ENCODE peak calls at places on chromosomes 5 and 9, in four cellular contexts. One of them, this sample, is unnamed.

GRCh38 chr9:133505901-133506652 is 18.7 kb downstream of the MYMK start:
- DNase-seq in epithelial cell of esophagus: no peak
- DNase-seq in brain microvascular endothelial cell: no peak
- DNase-seq in astrocyte: no peak
- DNase-seq in this sample: peak; percentile 23

GRCh38 chr5:178196413-178196812 is 7.9 kb upstream of the HNRNPAB start:
- DNase-seq in astrocyte: no peak
- DNase-seq in epithelial cell of esophagus: no peak
- DNase-seq in brain microvascular endothelial cell: no peak
- DNase-seq in this sample: no peak

GRCh38 chr5:132056610-132057497 is 3.6 kb upstream of the IL3 start:
- DNase-seq in astrocyte: no peak
- DNase-seq in epithelial cell of esophagus: no peak
- DNase-seq in brain microvascular endothelial cell: no peak
- DNase-seq in this sample: no peak

GRCh38 chr5:83488271-83488670 is 16.7 kb downstream of the VCAN start:
- DNase-seq in epithelial cell of esophagus: no peak
- DNase-seq in brain microvascular endothelial cell: no peak
- DNase-seq in astrocyte: peak; percentile 35
- DNase-seq in this sample: no peak

GRCh38 chr9:135087899-135088347 is 455 bp downstream of the OLFM1 start:
- DNase-seq in epithelial cell of esophagus: no peak
- DNase-seq in astrocyte: no peak
- DNase-seq in brain microvascular endothelial cell: no peak
- DNase-seq in this sample: no peak

GRCh38 chr5:425714-426113 is 17.3 kb upstream of the EXOC3 start:
- DNase-seq in brain microvascular endothelial cell: no peak
- DNase-seq in epithelial cell of esophagus: no peak
- DNase-seq in astrocyte: no peak
- DNase-seq in this sample: no peak

GRCh38 chr9:37621299-37621934 is 29.0 kb upstream of the TOMM5 start:
- DNase-seq in epithelial cell of esophagus: no peak
- DNase-seq in astrocyte: no peak
- DNase-seq in brain microvascular endothelial cell: no peak
- DNase-seq in this sample: no peak

GRCh38 chr9:137070906-137071275 is 534 bp upstream of the SAPCD2 start:
- DNase-seq in brain microvascular endothelial cell: no peak
- DNase-seq in astrocyte: no peak
- DNase-seq in epithelial cell of esophagus: no peak
- DNase-seq in this sample: no peak

GRCh38 chr9:89952401-89952800 is 347.6 kb downstream of the GADD45G start:
- DNase-seq in astrocyte: peak; percentile 83
- DNase-seq in brain microvascular endothelial cell: peak; percentile 1
- DNase-seq in epithelial cell of esophagus: peak; percentile 54
- DNase-seq in this sample: no peak

GRCh38 chr9:135822383-135822755 is 85.0 kb downstream of the CAMSAP1 start:
- DNase-seq in astrocyte: no peak
- DNase-seq in brain microvascular endothelial cell: no peak
- DNase-seq in epithelial cell of esophagus: no peak
- DNase-seq in this sample: no peak

GRCh38 chr5:102561894-102562760 is 63.3 kb upstream of the SLCO6A1 start:
- DNase-seq in brain microvascular endothelial cell: peak; percentile 25
- DNase-seq in epithelial cell of esophagus: peak; percentile 35
- DNase-seq in astrocyte: no peak
- DNase-seq in this sample: no peak

GRCh38 chr5:98333921-98334320 is 439.5 kb upstream of the RGMB start:
- DNase-seq in brain microvascular endothelial cell: no peak
- DNase-seq in astrocyte: no peak
- DNase-seq in epithelial cell of esophagus: peak; percentile 42
- DNase-seq in this sample: no peak

GRCh38 chr5:24272735-24273134 is 372.0 kb downstream of the CDH10 start:
- DNase-seq in astrocyte: no peak
- DNase-seq in epithelial cell of esophagus: no peak
- DNase-seq in brain microvascular endothelial cell: no peak
- DNase-seq in this sample: no peak

GRCh38 chr9:33695299-33695698 is 100.1 kb upstream of the PRSS3 start:
- DNase-seq in astrocyte: no peak
- DNase-seq in epithelial cell of esophagus: no peak
- DNase-seq in brain microvascular endothelial cell: no peak
- DNase-seq in this sample: no peak

GRCh38 chr5:14628346-14628745 is 36.2 kb upstream of the OTULIN start:
- DNase-seq in astrocyte: peak; percentile 40
- DNase-seq in epithelial cell of esophagus: peak; percentile 76
- DNase-seq in brain microvascular endothelial cell: peak; percentile 50
- DNase-seq in this sample: peak; percentile 1

GRCh38 chr5:1020461-1020961 is 11.9 kb downstream of the NKD2 start:
- DNase-seq in brain microvascular endothelial cell: no peak
- DNase-seq in epithelial cell of esophagus: no peak
- DNase-seq in astrocyte: no peak
- DNase-seq in this sample: no peak

GRCh38 chr5:168219515-168220410 is 71.7 kb upstream of the WWC1 start:
- DNase-seq in astrocyte: peak; percentile 56
- DNase-seq in brain microvascular endothelial cell: peak; percentile 69
- DNase-seq in epithelial cell of esophagus: peak; percentile 72
- DNase-seq in this sample: peak; percentile 52

GRCh38 chr5:32094691-32095090 is 79.4 kb downstream of the GOLPH3 start:
- DNase-seq in astrocyte: no peak
- DNase-seq in epithelial cell of esophagus: no peak
- DNase-seq in brain microvascular endothelial cell: no peak
- DNase-seq in this sample: no peak

GRCh38 chr9:126587187-126588185 is 26.2 kb upstream of the LMX1B start:
- DNase-seq in astrocyte: peak; percentile 22
- DNase-seq in brain microvascular endothelial cell: peak; percentile 29
- DNase-seq in epithelial cell of esophagus: no peak
- DNase-seq in this sample: no peak

GRCh38 chr9:130138791-130139190 is 33.4 kb upstream of the NCS1 start:
- DNase-seq in brain microvascular endothelial cell: peak; percentile 92
- DNase-seq in epithelial cell of esophagus: peak; percentile 86
- DNase-seq in astrocyte: peak; percentile 100
- DNase-seq in this sample: peak; percentile 89

DNA sequence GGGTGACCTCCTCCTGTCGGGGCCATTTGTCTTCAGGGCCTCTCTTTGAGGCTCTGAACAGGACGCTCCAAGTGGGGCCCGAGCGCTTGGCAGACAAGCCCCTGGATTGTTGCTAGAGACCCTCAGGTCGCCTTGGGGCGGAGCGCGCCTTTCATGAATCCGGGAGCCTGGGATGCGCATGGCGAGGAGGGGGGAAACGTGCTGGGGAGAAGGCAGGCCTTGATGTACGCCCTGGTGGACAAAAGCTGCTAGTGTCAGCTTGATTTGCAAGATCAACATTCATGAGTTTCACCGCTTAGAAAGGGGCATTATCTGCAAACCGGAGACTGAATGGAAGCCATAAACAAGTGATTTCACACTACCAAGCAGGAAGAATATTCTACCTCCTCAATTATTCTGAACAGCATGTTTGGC is 226.3 kb downstream of the SMARCA2 start:
- DNase-seq in brain microvascular endothelial cell: peak; percentile 83
- DNase-seq in astrocyte: peak; percentile 97
- DNase-seq in epithelial cell of esophagus: peak; percentile 82
- DNase-seq in this sample: peak; percentile 72
- TF ChIP-seq CTCF in brain microvascular endothelial cell: peak; percentile 77
- TF ChIP-seq CTCF in astrocyte: peak; percentile 53
- TF ChIP-seq CTCF in epithelial cell of esophagus: peak; percentile 38
- TF ChIP-seq CTCF in this sample: peak; percentile 55

GRCh38 chr9:99449726-99450125 is 227.6 kb downstream of the SEC61B start:
- DNase-seq in brain microvascular endothelial cell: no peak
- DNase-seq in epithelial cell of esophagus: no peak
- DNase-seq in astrocyte: no peak
- DNase-seq in this sample: no peak
- H3K4me3 ChIP-seq in brain microvascular endothelial cell: no peak overlapping the region
- H3K4me3 ChIP-seq in epithelial cell of esophagus: no peak overlapping the region
- H3K4me3 ChIP-seq in astrocyte: no peak overlapping the region
- H3K4me3 ChIP-seq in this sample: no peak overlapping the region

DNA sequence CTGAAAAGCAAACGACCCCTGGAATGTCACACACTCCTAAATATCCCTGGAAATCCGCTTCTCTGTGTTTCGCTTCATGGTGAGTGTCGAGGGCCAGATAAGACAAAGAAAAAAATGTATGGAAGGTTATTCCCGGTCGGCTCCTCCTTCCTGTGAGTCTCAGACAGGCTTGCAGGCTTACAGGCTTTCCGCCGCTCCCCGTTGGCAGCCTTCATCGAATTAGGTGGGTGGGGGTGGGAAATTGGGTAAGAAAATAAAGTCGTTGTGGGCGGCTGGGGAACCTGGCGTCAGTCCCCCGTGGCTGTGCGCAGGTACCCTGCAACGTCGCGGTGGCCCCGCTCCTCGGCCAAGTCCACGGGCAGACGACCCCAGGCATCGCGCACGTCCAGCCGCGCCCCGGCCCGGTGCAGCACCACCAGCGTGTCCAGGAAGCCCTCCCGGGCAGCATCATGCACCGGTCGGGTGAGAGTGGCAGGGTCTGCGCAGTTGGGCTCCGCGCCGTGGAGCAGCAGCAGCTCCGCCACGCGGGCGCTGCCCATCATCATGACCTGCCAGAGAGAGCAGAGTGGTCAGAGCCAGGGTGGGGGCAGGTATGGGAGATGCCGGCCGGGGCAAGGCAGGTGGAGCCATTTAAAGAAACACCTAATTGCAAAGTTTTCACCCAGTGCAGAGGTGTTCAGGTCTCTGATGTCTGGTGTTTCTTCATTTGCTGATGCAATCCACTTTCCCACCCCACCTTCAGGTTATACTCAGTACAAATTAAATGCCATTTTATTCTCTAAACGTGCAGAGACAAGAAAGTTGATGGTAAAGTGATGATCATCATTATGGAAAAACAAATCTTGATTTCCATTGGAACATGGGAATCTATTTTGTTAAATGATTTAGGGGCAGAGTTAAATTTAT is 3.2 kb downstream of the CDKN2B start:
- DNase-seq in brain microvascular endothelial cell: no peak
- DNase-seq in astrocyte: peak; percentile 55
- DNase-seq in epithelial cell of esophagus: peak; percentile 69
- DNase-seq in this sample: no peak
- TF ChIP-seq CTCF in brain microvascular endothelial cell: no peak
- TF ChIP-seq CTCF in astrocyte: peak; percentile 2
- TF ChIP-seq CTCF in epithelial cell of esophagus: peak; percentile 2
- TF ChIP-seq CTCF in this sample: no peak

DNA sequence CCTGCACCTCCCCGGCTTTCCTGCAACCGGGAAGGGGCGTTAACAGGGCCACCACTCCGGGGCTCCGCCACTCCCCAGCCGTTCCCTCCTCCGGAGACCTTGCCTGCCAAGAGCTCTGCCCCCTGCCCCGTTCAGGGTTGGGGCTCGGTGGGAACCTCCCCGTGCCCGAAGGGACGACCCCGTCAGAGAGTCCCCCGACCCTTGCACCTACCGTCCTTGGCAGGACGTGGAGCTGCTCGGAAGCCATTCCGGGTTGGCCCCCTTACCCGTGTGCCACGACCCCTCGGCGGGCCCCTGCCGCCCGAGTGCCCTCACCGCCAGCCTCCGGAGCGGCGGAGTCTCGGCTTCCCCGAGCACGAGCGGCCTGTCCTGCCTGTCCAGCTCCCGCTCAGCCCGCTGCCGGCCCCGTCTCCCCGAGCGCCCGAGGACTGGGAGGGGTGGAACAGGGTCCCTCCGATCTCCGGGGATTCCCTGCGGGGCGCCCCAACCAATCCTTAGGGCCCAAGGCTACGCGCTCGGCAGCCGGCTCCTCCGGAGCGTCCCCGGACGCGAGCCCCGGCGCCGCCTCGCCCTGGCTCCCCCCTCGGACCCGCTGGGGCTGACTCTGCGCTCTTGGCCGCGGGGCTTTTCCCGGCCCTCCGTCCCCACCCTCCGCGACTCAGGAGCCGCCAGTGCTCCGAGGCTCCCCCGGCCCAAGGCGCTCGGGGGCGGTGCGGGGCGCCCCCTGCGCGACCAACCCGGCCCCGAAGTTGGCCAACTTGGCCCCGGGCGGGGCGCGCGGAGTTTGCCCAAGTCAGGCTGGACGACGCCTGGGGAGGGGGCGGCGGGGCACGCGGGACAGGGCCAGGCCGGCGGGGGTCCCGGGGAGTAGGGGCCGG is 721 bp downstream of the ADAMTS2 start:
- DNase-seq in brain microvascular endothelial cell: no peak
- DNase-seq in epithelial cell of esophagus: no peak
- DNase-seq in astrocyte: no peak
- DNase-seq in this sample: no peak
- H3K4me3 ChIP-seq in brain microvascular endothelial cell: peak overlapping the region; percentile 63
- H3K4me3 ChIP-seq in epithelial cell of esophagus: no peak overlapping the region
- H3K4me3 ChIP-seq in astrocyte: peak overlapping the region; percentile 60
- H3K4me3 ChIP-seq in this sample: peak overlapping the region; percentile 91

GRCh38 chr9:74771262-74771585 is 116.5 kb downstream of the TRPM6 start:
- DNase-seq in astrocyte: no peak
- DNase-seq in brain microvascular endothelial cell: no peak
- DNase-seq in epithelial cell of esophagus: no peak
- DNase-seq in this sample: no peak
- TF ChIP-seq CTCF in astrocyte: no peak
- TF ChIP-seq CTCF in brain microvascular endothelial cell: no peak
- TF ChIP-seq CTCF in epithelial cell of esophagus: no peak
- TF ChIP-seq CTCF in this sample: no peak

This sample was measured in AG09309.